ENCODE peak calls at places on chromosomes 7 and 10, in seven cellular contexts. W is memory B cell, D is aorta, V is transverse colon, L is dorsolateral prefrontal cortex, S is mesothelial cell of epicardium, G is WERI-Rb-1. E is an unnamed sample.

GRCh38 chr10:35409094-35409582 is 72.8 kb downstream of the CCNY start:
- DNase-seq in W (no peak), D (peak; percentile 58), V (no peak), L (no peak), S (no peak), G (no peak), E (peak; percentile 18)

GRCh38 chr10:106608101-106608500 is 556.4 kb downstream of the SORCS1 start:
- DNase-seq in W (no peak), D (no peak), V (no peak), L (no peak), S (no peak), G (no peak), E (no peak)

GRCh38 chr7:78487464-78487863 is 688.9 kb downstream of the PHTF2 start:
- DNase-seq in W (no peak), D (no peak), V (no peak), L (no peak), S (no peak), G (no peak), E (no peak)

GRCh38 chr7:28296571-28297483 is 115.5 kb upstream of the CREB5 start:
- DNase-seq in W (no peak), D (no peak), V (peak; percentile 27), L (no peak), S (no peak), G (peak; percentile 47), E (no peak)

GRCh38 chr7:158567153-158567603 is 20.4 kb downstream of the PTPRN2 start:
- DNase-seq in W (no peak), D (no peak), V (no peak), L (no peak), S (no peak), G (no peak), E (no peak)

GRCh38 chr7:115672024-115672423 is 358.5 kb downstream of the TFEC start:
- DNase-seq in W (no peak), D (no peak), V (no peak), L (no peak), S (no peak), G (no peak), E (no peak)

GRCh38 chr7:57203161-57203791 is 71.0 kb upstream of the ZNF479 start:
- DNase-seq in W (no peak), D (no peak), V (no peak), L (no peak), S (no peak), G (no peak), E (no peak)

GRCh38 chr7:105289704-105290103 is 99.0 kb downstream of the SRPK2 start:
- DNase-seq in W (no peak), D (no peak), V (no peak), L (no peak), S (no peak), G (no peak), E (no peak)

GRCh38 chr7:30281791-30282190 is 2.6 kb upstream of the ZNRF2 start:
- DNase-seq in W (no peak), D (no peak), V (peak; percentile 81), L (no peak), S (no peak), G (no peak), E (no peak)

GRCh38 chr10:72802291-72803118 is 91.0 kb upstream of the OIT3 start:
- DNase-seq in W (no peak), D (no peak), V (no peak), L (no peak), S (no peak), G (no peak), E (no peak)

E was measured in stimulated activated naive B cell treated with anti-CD40 and anti-IgM and Interleukin-4, amounts not matched to agents 10 μg/mL and 1 μg/mL and 100 μg/mL, for 72 hours.